ENCODE peak calls at places on chromosomes 12 and 14, in nine cellular contexts. O is Kasumi-1; S is NCI-H1105; Q is AML-193; Y is stimulated activated CD4-positive, alpha-beta T cell treated with anti-CD3 and anti-CD28 coated beads, Interleukin-2, amount 100 ng/mL, for 24 hours; M is CD8-positive, alpha-beta memory T cell; B is endothelial cell; Z is endodermal cell; L is gastrocnemius medialis. N is an unnamed sample.

GRCh38 chr14:100118377-100119011 is 41.0 kb downstream of the DEGS2 start:
- DNase-seq in O (no peak), S (no peak), Q (no peak), Y (no peak), M (no peak), B (no peak), Z (no peak), L (no peak), N (no peak)

GRCh38 chr14:65356327-65356836 is 56.1 kb upstream of the FUT8 start:
- DNase-seq in O (no peak), S (no peak), Q (no peak), Y (peak; percentile 47), M (no peak), B (no peak), Z (peak; percentile 72), L (no peak), N (no peak)

GRCh38 chr12:76106631-76107030 is 22.1 kb upstream of the NAP1L1 start:
- DNase-seq in O (no peak), S (no peak), Q (no peak), Y (no peak), M (no peak), B (no peak), Z (peak; percentile 17), L (no peak), N (no peak)

GRCh38 chr12:26279908-26280307 is 84.5 kb downstream of the SSPN start:
- DNase-seq in O (no peak), S (no peak), Q (no peak), Y (no peak), M (no peak), B (no peak), Z (no peak), L (no peak), N (no peak)

GRCh38 chr12:85617307-85618091 is 218.7 kb downstream of the RASSF9 start:
- DNase-seq in O (no peak), S (no peak), Q (no peak), Y (no peak), M (no peak), B (no peak), Z (no peak), L (no peak), N (no peak)

GRCh38 chr12:49929581-49929980 is 21.0 kb upstream of the AQP2 start:
- DNase-seq in O (no peak), S (no peak), Q (no peak), Y (no peak), M (no peak), B (no peak), Z (peak; percentile 43), L (no peak), N (no peak)

GRCh38 chr14:64113279-64113678 is 180.9 kb downstream of the ESR2 start:
- DNase-seq in O (no peak), S (peak; percentile 57), Q (no peak), Y (no peak), M (no peak), B (no peak), Z (no peak), L (peak; percentile 94), N (no peak)

GRCh38 chr12:32118806-32119205 is 12.2 kb downstream of the BICD1 start:
- DNase-seq in O (no peak), S (no peak), Q (no peak), Y (no peak), M (no peak), B (no peak), Z (peak; percentile 48), L (no peak), N (no peak)

GRCh38 chr12:26896913-26897312 is 40.9 kb downstream of the INTS13 start:
- DNase-seq in O (no peak), S (no peak), Q (no peak), Y (no peak), M (no peak), B (no peak), Z (no peak), L (no peak), N (no peak)

N was measured in NCI-H524 treated with DMSO at 0.1 percent for 48 hours.